ENCODE peak calls at places on chromosomes 16 and 17, in six cellular contexts. A is IMR-90, N is mesenchymal stem cell, I is neuronal stem cell, Z is H1, L is mesendoderm. C is an unnamed sample.

GRCh38 chr17:79835953-79836951 is 3.0 kb downstream of the CBX4 start:
- DNase-seq in I (no peak), L (peak), N (peak), A (peak), Z (peak), C (peak)

GRCh38 chr17:83100853-83101391 is 21.5 kb downstream of the METRNL start:
- DNase-seq in A (no peak), Z (no peak), N (no peak), L (no peak), I (no peak), C (no peak)

GRCh38 chr17:79090503-79091372 is 16.1 kb downstream of the ENGASE start:
- DNase-seq in L (no peak), Z (no peak), N (no peak), I (no peak), A (no peak), C (peak)

GRCh38 chr16:47777191-47777590 is 316.1 kb downstream of the PHKB start:
- DNase-seq in N (peak), L (no peak), Z (no peak), I (no peak), A (peak), C (no peak)

GRCh38 chr17:77185137-77185536 is 44.4 kb downstream of the SEC14L1 start:
- DNase-seq in N (no peak), A (no peak), L (no peak), I (no peak), Z (no peak), C (no peak)

GRCh38 chr16:84360170-84360569 is 8.2 kb upstream of the ATP2C2 start:
- DNase-seq in L (no peak), Z (no peak), I (no peak), A (peak), N (no peak), C (no peak)

GRCh38 chr17:81398855-81399451 is 3.7 kb downstream of the BAHCC1 start:
- DNase-seq in L (peak), N (peak), I (no peak), A (no peak), Z (no peak), C (no peak)

GRCh38 chr17:61394630-61395408 is 4.8 kb upstream of the TBX2 start:
- DNase-seq in Z (no peak), N (no peak), L (no peak), A (peak), I (no peak), C (no peak)

GRCh38 chr16:80285089-80285488 is 255.7 kb upstream of the DYNLRB2 start:
- DNase-seq in L (no peak), A (peak), I (no peak), Z (no peak), N (peak), C (no peak)

GRCh38 chr17:2949469-2950044 is 113.8 kb downstream of the OR1D5 start:
- DNase-seq in N (peak), Z (no peak), A (peak), I (no peak), L (no peak), C (peak)

GRCh38 chr17:28988475-28988874 is 17.4 kb downstream of the SEZ6 start:
- DNase-seq in A (no peak), I (no peak), L (no peak), N (no peak), Z (no peak), C (no peak)

GRCh38 chr17:38322156-38322779 is 21.5 kb downstream of the GPR179 start:
- DNase-seq in L (peak), I (peak), A (peak), N (peak), Z (no peak), C (peak)

GRCh38 chr16:87724490-87725291 is 41.1 kb downstream of the KLHDC4 start:
- DNase-seq in Z (no peak), L (no peak), A (no peak), N (no peak), I (no peak), C (no peak)

GRCh38 chr17:16938496-16939270 is 33.2 kb downstream of the TNFRSF13B start:
- DNase-seq in Z (no peak), I (no peak), N (no peak), A (no peak), L (peak), C (peak)

GRCh38 chr16:51402785-51403184 is 251.7 kb upstream of the SALL1 start:
- DNase-seq in Z (no peak), A (no peak), L (no peak), N (no peak), I (no peak), C (no peak)

GRCh38 chr17:16477666-16478065 is 14.3 kb downstream of the LRRC75A start:
- DNase-seq in A (no peak), N (no peak), I (no peak), Z (no peak), L (peak), C (no peak)

GRCh38 chr17:75267403-75268232 is 3.4 kb downstream of the MIF4GD start:
- DNase-seq in L (peak), I (no peak), A (no peak), Z (peak), N (no peak), C (peak)

GRCh38 chr16:12257926-12258561 is 281.5 kb downstream of the SNX29 start:
- DNase-seq in Z (no peak), L (peak), A (no peak), I (no peak), N (no peak), C (peak)

GRCh38 chr17:65660947-65661346 is 99.5 kb upstream of the AXIN2 start:
- DNase-seq in I (no peak), L (no peak), A (peak), N (peak), Z (no peak), C (no peak)

GRCh38 chr17:29645516-29646051 is 22.9 kb upstream of the CORO6 start:
- DNase-seq in N (peak), A (peak), Z (no peak), L (no peak), I (no peak), C (no peak)

GRCh38 chr17:16446338-16446983 is 31.1 kb downstream of the TRPV2 start:
- DNase-seq in Z (no peak), I (no peak), L (peak), N (no peak), A (no peak), C (peak)

GRCh38 chr17:56658648-56659047 is 65.1 kb downstream of the NOG start:
- DNase-seq in I (no peak), A (no peak), L (no peak), Z (no peak), N (no peak), C (no peak)

GRCh38 chr17:55390364-55390977 is 31.2 kb downstream of the MMD start:
- DNase-seq in A (no peak), Z (no peak), N (peak), I (no peak), L (no peak), C (no peak)

GRCh38 chr17:17935321-17936271 is 36.6 kb downstream of the TOM1L2 start:
- DNase-seq in Z (no peak), N (peak), L (peak), I (no peak), A (peak), C (no peak)

GRCh38 chr16:56632160-56632847 is at the start of gene MT1M:
- DNase-seq in A (no peak), L (peak), N (peak), Z (no peak), I (no peak), C (no peak)
- H3K9ac ChIP-seq in A (no peak), L (peak), N (peak), Z (no peak), I (peak), C (no peak)

DNA sequence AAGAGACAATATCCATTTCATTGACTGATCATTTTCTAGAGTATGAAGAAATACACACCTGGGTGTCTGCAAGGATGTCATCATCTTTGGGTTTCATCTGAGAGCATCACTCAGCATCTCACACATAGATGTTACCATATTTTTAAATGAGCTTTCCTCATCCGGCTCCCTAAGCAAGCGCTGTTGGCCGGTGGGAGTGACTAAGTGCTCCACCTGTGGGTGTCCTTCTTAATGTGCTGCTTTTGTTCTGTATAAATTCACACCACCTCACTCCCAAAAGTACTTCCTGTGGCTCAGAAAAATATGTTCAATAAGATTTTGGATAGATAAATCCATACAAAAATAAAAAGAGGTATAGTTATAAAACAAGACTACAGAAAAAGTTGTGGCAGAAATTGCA is 7.4 kb downstream of the SSTR2 start:
- DNase-seq in A (no peak), N (no peak), I (no peak), L (no peak), Z (no peak), C (no peak)
- H2BK15ac ChIP-seq in A (no peak), N (no peak), I (no peak), L (no peak), Z (no peak), C (no peak)

GRCh38 chr16:88780100-88781062 is 4.6 kb downstream of the PIEZO1 start:
- DNase-seq in I (no peak), N (no peak), Z (no peak), A (no peak), L (no peak), C (no peak)

GRCh38 chr16:88777801-88778415 is 7.1 kb downstream of the PIEZO1 start:
- DNase-seq in A (no peak), Z (no peak), I (no peak), N (no peak), L (peak), C (no peak)

GRCh38 chr16:88781140-88782077 is 3.6 kb downstream of the PIEZO1 start:
- DNase-seq in I (no peak), A (no peak), L (no peak), N (no peak), Z (no peak), C (no peak)

GRCh38 chr16:88778541-88779065 is 6.4 kb downstream of the PIEZO1 start:
- DNase-seq in L (no peak), N (no peak), I (no peak), Z (no peak), A (no peak), C (no peak)

DNA sequence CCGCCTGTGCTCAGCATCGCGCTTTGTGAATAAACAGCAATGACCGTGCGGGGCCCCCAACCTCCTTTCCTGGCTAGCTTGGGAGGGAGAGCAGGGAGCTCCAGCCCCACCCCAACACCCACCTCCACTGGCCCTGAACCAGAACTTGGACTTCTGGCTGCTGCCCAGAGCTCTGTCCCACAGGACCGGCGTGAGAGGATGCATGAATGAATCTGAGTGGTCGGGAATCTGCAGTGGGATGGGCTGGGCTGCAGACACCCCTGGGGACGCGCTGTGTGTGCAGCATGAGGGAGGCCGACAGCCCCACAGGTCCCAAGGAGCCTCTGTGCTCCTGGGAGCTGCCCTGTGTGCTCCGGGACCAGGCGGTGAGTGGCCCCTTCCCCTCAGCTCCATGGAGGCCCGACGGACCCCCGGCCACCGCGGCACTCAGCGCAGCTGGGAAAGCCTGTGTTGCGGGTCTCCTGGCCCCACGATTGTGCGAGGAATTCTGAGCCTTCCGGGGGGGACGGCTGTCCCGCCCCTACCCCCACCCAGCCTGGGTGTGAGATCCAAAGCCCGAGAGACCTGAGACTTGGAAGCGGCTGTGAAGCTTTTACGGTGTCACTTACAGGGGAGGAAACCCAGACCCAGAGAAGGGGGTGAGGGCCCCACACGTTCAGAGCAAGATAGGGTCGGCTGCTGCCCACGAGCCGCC is 5.5 kb downstream of the PIEZO1 start:
- DNase-seq in I (no peak), L (no peak), Z (no peak), N (no peak), A (no peak), C (no peak)
- H3K9ac ChIP-seq in I (no peak), L (no peak), Z (no peak), N (peak), A (no peak), C (no peak)

GRCh38 chr17:42629420-42630009 is 20.0 kb downstream of the TUBG1 start:
- DNase-seq in L (no peak), A (no peak), Z (no peak), I (no peak), N (no peak), C (no peak)
- H2BK15ac ChIP-seq in L (no peak), A (no peak), Z (no peak), I (no peak), N (no peak), C (no peak)

GRCh38 chr17:34357398-34357797 is 1.1 kb downstream of the CCL13 start:
- DNase-seq in L (peak), I (no peak), N (no peak), A (no peak), Z (no peak), C (peak)
- H3K9ac ChIP-seq in L (no peak), I (no peak), N (no peak), A (no peak), Z (no peak), C (no peak)

DNA sequence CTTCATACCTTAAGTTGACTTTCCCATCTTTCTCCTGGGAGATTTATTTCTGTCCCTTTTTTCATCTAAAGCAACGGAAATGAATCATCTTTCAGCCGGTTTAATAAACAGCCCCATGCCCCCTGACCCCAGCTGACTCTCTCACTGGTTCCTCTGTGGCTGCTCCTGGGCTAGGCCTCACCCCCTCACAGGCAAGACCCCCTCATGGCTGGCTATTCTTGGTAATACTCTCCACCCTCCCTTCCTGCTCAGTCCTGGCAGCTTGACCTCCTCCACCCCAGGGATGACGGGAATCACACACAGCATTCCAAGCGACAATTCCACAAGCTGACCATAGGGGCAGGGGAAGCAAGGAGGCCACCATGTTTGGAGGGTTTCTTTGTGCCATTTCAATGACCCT is 1.5 kb upstream of the ADAP2 start:
- DNase-seq in Z (peak), L (peak), N (peak), I (no peak), A (peak), C (peak)
- H2BK15ac ChIP-seq in Z (no peak), L (no peak), N (no peak), I (no peak), A (peak), C (no peak)